ENCODE peak calls at places on chromosomes 11 and 22, in ten cellular contexts. W is fibroblast of lung; U is fibroblast of mammary gland; J is EL; B is left ventricle myocardium inferior; M is dorsolateral prefrontal cortex; H is T-cell; X is stimulated activated CD4-positive, alpha-beta T cell treated with anti-CD3 and anti-CD28 coated beads, Interleukin-2, amount 100 ng/mL, for 24 hours; P is HT1080; A is activated T-cell treated with anti-CD3 and anti-CD28 coated beads, Interleukin-2, amount 50 U/mL, for 72 hours. F is an unnamed sample.

GRCh38 chr22:20531404-20532181 is 24.2 kb downstream of the MED15 start:
- DNase-seq in J (peak), H (no peak), M (peak), P (peak), X (no peak), U (peak), B (peak), W (peak), A (no peak), F (no peak)

GRCh38 chr22:23104109-23104971 is 34.0 kb downstream of the GNAZ start:
- DNase-seq in B (no peak), X (no peak), H (no peak), M (no peak), J (no peak), P (no peak), W (no peak), A (no peak), U (no peak), F (no peak)

GRCh38 chr11:58188770-58189169 is at the start of gene OR9Q2:
- DNase-seq in P (no peak), J (no peak), U (no peak), B (no peak), W (no peak), A (no peak), M (no peak), X (no peak), H (no peak), F (no peak)

GRCh38 chr22:50070366-50070765 is 12.3 kb upstream of the TTLL8 start:
- DNase-seq in W (no peak), M (no peak), X (no peak), A (no peak), H (no peak), P (no peak), U (no peak), J (no peak), B (no peak), F (no peak)

GRCh38 chr11:70128435-70128906 is 50.4 kb downstream of the ANO1 start:
- DNase-seq in X (no peak), B (no peak), M (no peak), U (no peak), J (no peak), W (peak), H (no peak), A (no peak), P (peak), F (no peak)

GRCh38 chr22:20254975-20255946 is 12.9 kb downstream of the RTN4R start:
- DNase-seq in H (no peak), P (no peak), M (no peak), U (no peak), X (no peak), B (no peak), W (no peak), A (no peak), J (no peak), F (no peak)

GRCh38 chr22:39361495-39361894 is 11.7 kb downstream of the SYNGR1 start:
- DNase-seq in H (no peak), M (no peak), W (no peak), J (no peak), U (no peak), X (no peak), A (no peak), B (no peak), P (no peak), F (no peak)

GRCh38 chr22:20111045-20111688 is 4.7 kb upstream of the RANBP1 start:
- DNase-seq in A (peak), H (no peak), U (peak), J (no peak), W (no peak), X (peak), M (no peak), P (peak), B (peak), F (peak)

GRCh38 chr22:27100789-27101188 is 443.4 kb downstream of the MIAT start:
- DNase-seq in W (peak), J (peak), X (no peak), U (no peak), M (no peak), P (peak), B (no peak), A (no peak), H (no peak), F (no peak)

GRCh38 chr11:67436459-67437081 is 912 bp downstream of the PTPRCAP start:
- DNase-seq in X (peak), U (no peak), J (no peak), W (peak), A (peak), P (no peak), H (no peak), B (no peak), M (no peak), F (peak)

GRCh38 chr22:43505423-43505822 is 93.6 kb downstream of the MPPED1 start:
- DNase-seq in M (no peak), B (no peak), A (no peak), U (no peak), J (no peak), P (no peak), H (no peak), W (no peak), X (no peak), F (no peak)

GRCh38 chr11:69280451-69280850 is 13.5 kb upstream of the MYEOV start:
- DNase-seq in P (peak), X (no peak), B (no peak), U (peak), J (peak), M (no peak), H (no peak), A (no peak), W (peak), F (no peak)

GRCh38 chr11:88087281-88087680 is 88.0 kb downstream of the RAB38 start:
- DNase-seq in H (no peak), U (no peak), M (no peak), P (no peak), W (no peak), J (no peak), X (no peak), B (no peak), A (no peak), F (no peak)

GRCh38 chr11:85348945-85349344 is 278.2 kb downstream of the DLG2 start:
- DNase-seq in H (no peak), W (no peak), P (no peak), U (no peak), A (no peak), M (no peak), B (no peak), J (no peak), X (no peak), F (no peak)

GRCh38 chr11:118065375-118065774 is 11.5 kb upstream of the TMPRSS4 start:
- DNase-seq in W (no peak), B (no peak), X (no peak), P (no peak), U (no peak), H (no peak), J (no peak), M (no peak), A (no peak), F (no peak)

GRCh38 chr11:68827733-68828132 is 14.0 kb downstream of the CPT1A start:
- DNase-seq in X (no peak), M (no peak), A (no peak), W (no peak), B (no peak), U (no peak), P (no peak), H (no peak), J (no peak), F (no peak)

GRCh38 chr11:78690588-78690987 is 115.9 kb upstream of the NARS2 start:
- DNase-seq in B (no peak), X (no peak), P (peak), A (no peak), W (peak), H (no peak), J (no peak), U (peak), M (no peak), F (no peak)

GRCh38 chr22:46162285-46162684 is 12.0 kb downstream of the PPARA start:
- DNase-seq in U (no peak), H (no peak), B (no peak), M (no peak), P (no peak), J (no peak), W (no peak), A (no peak), X (no peak), F (no peak)

GRCh38 chr11:44574620-44575287 is 9.3 kb downstream of the CD82 start:
- DNase-seq in W (peak), U (peak), H (no peak), B (no peak), X (peak), P (peak), M (no peak), J (peak), A (peak), F (no peak)

GRCh38 chr11:78557236-78557635 is 17.4 kb downstream of the NARS2 start:
- DNase-seq in X (no peak), M (no peak), H (no peak), A (no peak), P (no peak), U (no peak), W (no peak), B (no peak), J (no peak), F (no peak)

GRCh38 chr22:23497016-23497885 is 82.8 kb downstream of the IGLL1 start:
- DNase-seq in J (no peak), P (no peak), A (no peak), U (no peak), B (no peak), H (no peak), M (no peak), W (no peak), X (no peak), F (no peak)

GRCh38 chr22:27978875-27979274 is 59.8 kb upstream of the PITPNB start:
- DNase-seq in B (no peak), X (no peak), A (no peak), P (no peak), J (no peak), M (no peak), W (no peak), U (no peak), H (no peak), F (no peak)

GRCh38 chr11:46281374-46281831 is 3.9 kb downstream of the CREB3L1 start:
- DNase-seq in M (no peak), W (peak), J (peak), U (no peak), B (no peak), P (no peak), X (no peak), A (no peak), H (no peak), F (no peak)

GRCh38 chr11:130652671-130653335 is 204.4 kb downstream of the ADAMTS15 start:
- DNase-seq in U (peak), P (no peak), X (no peak), A (no peak), H (no peak), J (peak), M (no peak), B (peak), W (peak), F (no peak)

GRCh38 chr11:124108158-124108557 is 7.1 kb upstream of the VWA5A start:
- DNase-seq in W (peak), X (no peak), A (peak), M (no peak), H (no peak), J (no peak), U (peak), P (peak), B (no peak), F (no peak)

GRCh38 chr11:67165595-67165994 is 46.5 kb downstream of the KDM2A start:
- DNase-seq in X (no peak), A (no peak), B (no peak), M (no peak), U (no peak), H (no peak), J (no peak), W (no peak), P (no peak), F (no peak)

GRCh38 chr11:11265994-11266606 is 87.0 kb downstream of the CSNK2A3 start:
- DNase-seq in P (peak), U (peak), X (peak), W (no peak), J (peak), H (peak), A (peak), B (no peak), M (peak), F (peak)

GRCh38 chr22:44621401-44622146 is 80.4 kb upstream of the PRR5 start:
- DNase-seq in J (no peak), A (no peak), U (no peak), H (no peak), B (no peak), M (no peak), X (no peak), P (no peak), W (no peak), F (no peak)

GRCh38 chr22:27799334-27800249 is 2.0 kb downstream of the MN1 start:
- DNase-seq in P (no peak), M (no peak), B (peak), J (peak), H (no peak), A (no peak), W (peak), X (no peak), U (no peak), F (no peak)

GRCh38 chr22:45896961-45897538 is 79.9 kb downstream of the WNT7B start:
- DNase-seq in P (no peak), B (peak), M (no peak), A (no peak), J (no peak), U (no peak), H (no peak), W (no peak), X (no peak), F (no peak)

GRCh38 chr11:3205261-3206127 is 13.1 kb downstream of the MRGPRG start:
- DNase-seq in H (no peak), X (no peak), M (no peak), A (no peak), J (no peak), W (peak), P (no peak), U (no peak), B (peak), F (no peak)

GRCh38 chr22:31857247-31857646 is 87.1 kb upstream of the YWHAH start:
- DNase-seq in X (no peak), B (no peak), J (no peak), W (no peak), H (no peak), U (no peak), A (no peak), M (peak), P (no peak), F (no peak)

GRCh38 chr11:97332271-97332670 is 942.5 kb downstream of the JRKL start:
- DNase-seq in J (no peak), B (no peak), P (no peak), M (no peak), X (no peak), H (no peak), U (no peak), A (no peak), W (no peak), F (no peak)